ENCODE peak calls at places on chromosomes 5 and 9, in ten cellular contexts. One of them, this sample, is unnamed.

GRCh38 chr9:135216236-135216635 is 128.8 kb downstream of the OLFM1 start:
- DNase-seq in endothelial cell: no peak
- DNase-seq in CD8-positive, alpha-beta T cell: no peak
- DNase-seq in adrenal gland: no peak
- DNase-seq in GM10248: no peak
- DNase-seq in HCT116: no peak
- DNase-seq in B cell: no peak
- DNase-seq in HFFc6: no peak
- DNase-seq in ovary: no peak
- DNase-seq in uterus: no peak
- DNase-seq in this sample: no peak

GRCh38 chr9:69981686-69982450 is 61.8 kb upstream of the MAMDC2 start:
- DNase-seq in ovary: no peak
- DNase-seq in HFFc6: peak; percentile 51
- DNase-seq in uterus: no peak
- DNase-seq in adrenal gland: no peak
- DNase-seq in endothelial cell: no peak
- DNase-seq in CD8-positive, alpha-beta T cell: no peak
- DNase-seq in GM10248: no peak
- DNase-seq in B cell: no peak
- DNase-seq in HCT116: no peak
- DNase-seq in this sample: no peak

GRCh38 chr5:171419663-171420428 is 399 bp downstream of the FGF18 start:
- DNase-seq in CD8-positive, alpha-beta T cell: no peak
- DNase-seq in adrenal gland: no peak
- DNase-seq in ovary: no peak
- DNase-seq in B cell: no peak
- DNase-seq in uterus: peak; percentile 33
- DNase-seq in endothelial cell: peak; percentile 37
- DNase-seq in HFFc6: no peak
- DNase-seq in HCT116: no peak
- DNase-seq in GM10248: peak; percentile 43
- DNase-seq in this sample: no peak

GRCh38 chr5:146897061-146897460 is 18.5 kb upstream of the PPP2R2B start:
- DNase-seq in endothelial cell: no peak
- DNase-seq in HFFc6: no peak
- DNase-seq in B cell: no peak
- DNase-seq in adrenal gland: no peak
- DNase-seq in GM10248: no peak
- DNase-seq in CD8-positive, alpha-beta T cell: no peak
- DNase-seq in uterus: no peak
- DNase-seq in ovary: no peak
- DNase-seq in HCT116: no peak
- DNase-seq in this sample: no peak

GRCh38 chr9:91084896-91085295 is 276.8 kb downstream of the AUH start:
- DNase-seq in GM10248: no peak
- DNase-seq in HFFc6: no peak
- DNase-seq in endothelial cell: no peak
- DNase-seq in B cell: no peak
- DNase-seq in adrenal gland: no peak
- DNase-seq in uterus: no peak
- DNase-seq in CD8-positive, alpha-beta T cell: no peak
- DNase-seq in ovary: no peak
- DNase-seq in HCT116: no peak
- DNase-seq in this sample: no peak

GRCh38 chr5:172860520-172861443 is 26.7 kb downstream of the ERGIC1 start:
- DNase-seq in uterus: peak; percentile 86
- DNase-seq in ovary: peak; percentile 90
- DNase-seq in HFFc6: no peak
- DNase-seq in CD8-positive, alpha-beta T cell: no peak
- DNase-seq in GM10248: no peak
- DNase-seq in B cell: no peak
- DNase-seq in adrenal gland: peak; percentile 90
- DNase-seq in endothelial cell: no peak
- DNase-seq in HCT116: no peak
- DNase-seq in this sample: no peak

GRCh38 chr5:33306758-33307157 is 134.0 kb upstream of the TARS1 start:
- DNase-seq in CD8-positive, alpha-beta T cell: no peak
- DNase-seq in B cell: no peak
- DNase-seq in GM10248: no peak
- DNase-seq in HFFc6: no peak
- DNase-seq in HCT116: no peak
- DNase-seq in uterus: no peak
- DNase-seq in adrenal gland: no peak
- DNase-seq in ovary: no peak
- DNase-seq in endothelial cell: no peak
- DNase-seq in this sample: no peak

GRCh38 chr9:125493384-125493783 is 213.6 kb downstream of the MAPKAP1 start:
- DNase-seq in uterus: no peak
- DNase-seq in HCT116: no peak
- DNase-seq in CD8-positive, alpha-beta T cell: no peak
- DNase-seq in GM10248: no peak
- DNase-seq in ovary: no peak
- DNase-seq in HFFc6: no peak
- DNase-seq in endothelial cell: no peak
- DNase-seq in adrenal gland: no peak
- DNase-seq in B cell: no peak
- DNase-seq in this sample: no peak

GRCh38 chr5:759781-760362 is 24.7 kb downstream of the ZDHHC11B start:
- DNase-seq in adrenal gland: no peak
- DNase-seq in endothelial cell: no peak
- DNase-seq in HCT116: no peak
- DNase-seq in CD8-positive, alpha-beta T cell: peak; percentile 10
- DNase-seq in HFFc6: no peak
- DNase-seq in uterus: no peak
- DNase-seq in B cell: no peak
- DNase-seq in GM10248: no peak
- DNase-seq in ovary: no peak
- DNase-seq in this sample: peak; percentile 24

GRCh38 chr9:33778700-33779351 is 16.5 kb upstream of the PRSS3 start:
- DNase-seq in HCT116: peak; percentile 58
- DNase-seq in uterus: no peak
- DNase-seq in endothelial cell: peak; percentile 54
- DNase-seq in B cell: no peak
- DNase-seq in GM10248: peak; percentile 74
- DNase-seq in adrenal gland: peak; percentile 33
- DNase-seq in HFFc6: peak; percentile 39
- DNase-seq in CD8-positive, alpha-beta T cell: peak; percentile 47
- DNase-seq in ovary: no peak
- DNase-seq in this sample: no peak

GRCh38 chr9:104503963-104504362 is at the start of gene OR13F1:
- DNase-seq in HFFc6: no peak
- DNase-seq in CD8-positive, alpha-beta T cell: no peak
- DNase-seq in HCT116: no peak
- DNase-seq in B cell: no peak
- DNase-seq in adrenal gland: no peak
- DNase-seq in GM10248: no peak
- DNase-seq in endothelial cell: no peak
- DNase-seq in ovary: no peak
- DNase-seq in uterus: no peak
- DNase-seq in this sample: no peak

GRCh38 chr5:66889524-66889923 is 293.3 kb downstream of the MAST4 start:
- DNase-seq in CD8-positive, alpha-beta T cell: no peak
- DNase-seq in adrenal gland: no peak
- DNase-seq in uterus: no peak
- DNase-seq in HCT116: no peak
- DNase-seq in ovary: no peak
- DNase-seq in HFFc6: no peak
- DNase-seq in GM10248: no peak
- DNase-seq in B cell: no peak
- DNase-seq in endothelial cell: no peak
- DNase-seq in this sample: no peak

GRCh38 chr9:121824651-121825480 is 173.4 kb downstream of the DAB2IP start:
- DNase-seq in uterus: no peak
- DNase-seq in HFFc6: no peak
- DNase-seq in endothelial cell: no peak
- DNase-seq in HCT116: no peak
- DNase-seq in ovary: no peak
- DNase-seq in GM10248: no peak
- DNase-seq in B cell: no peak
- DNase-seq in CD8-positive, alpha-beta T cell: no peak
- DNase-seq in adrenal gland: no peak
- DNase-seq in this sample: no peak

GRCh38 chr5:135191084-135191826 is 157.2 kb upstream of the PITX1 start:
- DNase-seq in CD8-positive, alpha-beta T cell: peak; percentile 66
- DNase-seq in B cell: peak; percentile 62
- DNase-seq in HFFc6: peak; percentile 54
- DNase-seq in ovary: peak; percentile 51
- DNase-seq in HCT116: peak; percentile 57
- DNase-seq in endothelial cell: peak; percentile 92
- DNase-seq in uterus: peak; percentile 79
- DNase-seq in GM10248: peak; percentile 80
- DNase-seq in adrenal gland: peak; percentile 80
- DNase-seq in this sample: peak; percentile 52

GRCh38 chr9:126301985-126302603 is 24.5 kb upstream of the MVB12B start:
- DNase-seq in B cell: peak; percentile 66
- DNase-seq in CD8-positive, alpha-beta T cell: peak; percentile 51
- DNase-seq in endothelial cell: peak; percentile 75
- DNase-seq in uterus: peak; percentile 33
- DNase-seq in GM10248: peak; percentile 44
- DNase-seq in ovary: peak; percentile 54
- DNase-seq in HFFc6: peak; percentile 55
- DNase-seq in HCT116: peak; percentile 65
- DNase-seq in adrenal gland: peak; percentile 63
- DNase-seq in this sample: no peak

GRCh38 chr5:159100022-159100927 is 559 bp upstream of the EBF1 start:
- DNase-seq in CD8-positive, alpha-beta T cell: peak; percentile 76
- DNase-seq in B cell: peak; percentile 89
- DNase-seq in GM10248: peak; percentile 87
- DNase-seq in ovary: peak; percentile 95
- DNase-seq in endothelial cell: peak; percentile 93
- DNase-seq in uterus: peak; percentile 96
- DNase-seq in adrenal gland: peak; percentile 92
- DNase-seq in HCT116: peak; percentile 7
- DNase-seq in HFFc6: peak; percentile 77
- DNase-seq in this sample: peak; percentile 77
- TF ChIP-seq CTCF in CD8-positive, alpha-beta T cell: no peak
- TF ChIP-seq CTCF in B cell: no peak
- TF ChIP-seq CTCF in GM10248: no peak
- TF ChIP-seq CTCF in ovary: peak; percentile 32
- TF ChIP-seq CTCF in endothelial cell: no peak
- TF ChIP-seq CTCF in uterus: no peak
- TF ChIP-seq CTCF in adrenal gland: no peak
- TF ChIP-seq CTCF in HCT116: no peak
- TF ChIP-seq CTCF in HFFc6: no peak
- TF ChIP-seq CTCF in this sample: no peak

DNA sequence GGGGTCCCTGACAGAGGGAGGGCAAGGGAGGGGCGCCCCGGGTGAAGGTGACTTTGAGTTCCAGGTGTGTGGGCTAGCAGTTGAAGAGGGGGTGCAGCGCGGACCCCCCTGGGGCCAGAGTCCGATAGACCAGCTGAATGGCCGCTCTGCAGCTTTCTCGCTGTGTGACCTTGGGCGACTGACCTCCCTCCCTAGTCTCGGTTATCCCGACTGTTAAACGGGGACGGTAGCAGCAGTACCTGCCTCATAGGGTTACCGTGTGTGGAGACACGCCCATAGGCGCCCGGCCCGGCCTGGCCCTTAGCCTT is 31.3 kb downstream of the PRRX2 start:
- DNase-seq in HCT116: no peak
- DNase-seq in uterus: no peak
- DNase-seq in GM10248: no peak
- DNase-seq in endothelial cell: no peak
- DNase-seq in B cell: no peak
- DNase-seq in ovary: no peak
- DNase-seq in adrenal gland: no peak
- DNase-seq in CD8-positive, alpha-beta T cell: no peak
- DNase-seq in HFFc6: no peak
- DNase-seq in this sample: no peak
- TF ChIP-seq CTCF in HCT116: no peak
- TF ChIP-seq CTCF in uterus: no peak
- TF ChIP-seq CTCF in GM10248: no peak
- TF ChIP-seq CTCF in endothelial cell: no peak
- TF ChIP-seq CTCF in B cell: no peak
- TF ChIP-seq CTCF in ovary: no peak
- TF ChIP-seq CTCF in adrenal gland: no peak
- TF ChIP-seq CTCF in CD8-positive, alpha-beta T cell: no peak
- TF ChIP-seq CTCF in HFFc6: no peak
- TF ChIP-seq CTCF in this sample: no peak

GRCh38 chr5:98978528-98978927 is 49.7 kb upstream of the CHD1 start:
- DNase-seq in ovary: no peak
- DNase-seq in endothelial cell: no peak
- DNase-seq in HFFc6: no peak
- DNase-seq in CD8-positive, alpha-beta T cell: no peak
- DNase-seq in B cell: no peak
- DNase-seq in HCT116: no peak
- DNase-seq in adrenal gland: no peak
- DNase-seq in GM10248: no peak
- DNase-seq in uterus: no peak
- DNase-seq in this sample: no peak
- TF ChIP-seq CTCF in ovary: no peak
- TF ChIP-seq CTCF in endothelial cell: no peak
- TF ChIP-seq CTCF in HFFc6: no peak
- TF ChIP-seq CTCF in CD8-positive, alpha-beta T cell: no peak
- TF ChIP-seq CTCF in B cell: no peak
- TF ChIP-seq CTCF in HCT116: no peak
- TF ChIP-seq CTCF in adrenal gland: no peak
- TF ChIP-seq CTCF in GM10248: no peak
- TF ChIP-seq CTCF in uterus: no peak
- TF ChIP-seq CTCF in this sample: no peak

GRCh38 chr5:91136271-91136670 is 246.8 kb downstream of the ARRDC3 start:
- DNase-seq in GM10248: no peak
- DNase-seq in ovary: no peak
- DNase-seq in HFFc6: no peak
- DNase-seq in CD8-positive, alpha-beta T cell: no peak
- DNase-seq in uterus: no peak
- DNase-seq in endothelial cell: no peak
- DNase-seq in B cell: no peak
- DNase-seq in adrenal gland: no peak
- DNase-seq in HCT116: peak; percentile 19
- DNase-seq in this sample: no peak
- TF ChIP-seq CTCF in GM10248: no peak
- TF ChIP-seq CTCF in ovary: no peak
- TF ChIP-seq CTCF in HFFc6: no peak
- TF ChIP-seq CTCF in CD8-positive, alpha-beta T cell: no peak
- TF ChIP-seq CTCF in uterus: no peak
- TF ChIP-seq CTCF in endothelial cell: no peak
- TF ChIP-seq CTCF in B cell: no peak
- TF ChIP-seq CTCF in adrenal gland: no peak
- TF ChIP-seq CTCF in HCT116: peak; percentile 20
- TF ChIP-seq CTCF in this sample: no peak

GRCh38 chr5:175444905-175445456 is 999 bp upstream of the DRD1 start:
- DNase-seq in ovary: no peak
- DNase-seq in uterus: no peak
- DNase-seq in HCT116: no peak
- DNase-seq in CD8-positive, alpha-beta T cell: no peak
- DNase-seq in B cell: no peak
- DNase-seq in HFFc6: no peak
- DNase-seq in endothelial cell: no peak
- DNase-seq in GM10248: no peak
- DNase-seq in adrenal gland: no peak
- DNase-seq in this sample: no peak
- TF ChIP-seq CTCF in ovary: no peak
- TF ChIP-seq CTCF in uterus: no peak
- TF ChIP-seq CTCF in HCT116: no peak
- TF ChIP-seq CTCF in CD8-positive, alpha-beta T cell: no peak
- TF ChIP-seq CTCF in B cell: peak; percentile 5
- TF ChIP-seq CTCF in HFFc6: peak; percentile 56
- TF ChIP-seq CTCF in endothelial cell: peak; percentile 36
- TF ChIP-seq CTCF in GM10248: no peak
- TF ChIP-seq CTCF in adrenal gland: no peak
- TF ChIP-seq CTCF in this sample: no peak

GRCh38 chr5:91182763-91183162 is 200.4 kb downstream of the ARRDC3 start:
- DNase-seq in uterus: no peak
- DNase-seq in adrenal gland: no peak
- DNase-seq in ovary: no peak
- DNase-seq in HFFc6: peak; percentile 15
- DNase-seq in HCT116: no peak
- DNase-seq in endothelial cell: no peak
- DNase-seq in CD8-positive, alpha-beta T cell: no peak
- DNase-seq in GM10248: peak; percentile 27
- DNase-seq in B cell: no peak
- DNase-seq in this sample: no peak
- TF ChIP-seq CTCF in uterus: no peak
- TF ChIP-seq CTCF in adrenal gland: no peak
- TF ChIP-seq CTCF in ovary: no peak
- TF ChIP-seq CTCF in HFFc6: peak; percentile 50
- TF ChIP-seq CTCF in HCT116: no peak
- TF ChIP-seq CTCF in endothelial cell: no peak
- TF ChIP-seq CTCF in CD8-positive, alpha-beta T cell: no peak
- TF ChIP-seq CTCF in GM10248: no peak
- TF ChIP-seq CTCF in B cell: no peak
- TF ChIP-seq CTCF in this sample: no peak

This sample was measured in omental fat pad.